ENCODE peak calls at places on chromosomes 2 and 18, in four cellular contexts. P, G, M and Y are unnamed samples.

GRCh38 chr2:234953116-234954031 is 1.6 kb downstream of the SH3BP4 start:
- DNase-seq in P (peak), G (no peak), M (no peak), Y (peak)

GRCh38 chr2:182668671-182669070 is 47.4 kb upstream of the DNAJC10 start:
- DNase-seq in P (no peak), G (peak), M (no peak), Y (peak)

GRCh38 chr2:38648107-38648761 is 17.7 kb upstream of the GALM start:
- DNase-seq in P (no peak), G (peak), M (no peak), Y (peak)

GRCh38 chr2:98569197-98569793 is 39.0 kb downstream of the COA5 start:
- DNase-seq in P (no peak), G (no peak), M (peak), Y (peak)

GRCh38 chr2:200943527-200944120 is 19.8 kb downstream of the ORC2 start:
- DNase-seq in P (no peak), G (no peak), M (no peak), Y (no peak)

GRCh38 chr2:219402665-219403515 is 15.2 kb upstream of the DNPEP start:
- DNase-seq in P (peak), G (peak), M (no peak), Y (peak)

GRCh38 chr18:755506-755905 is 43.1 kb upstream of the ENOSF1 start:
- DNase-seq in P (no peak), G (no peak), M (no peak), Y (no peak)

GRCh38 chr2:112482309-112483046 is 522 bp downstream of the TTL start:
- DNase-seq in P (peak), G (peak), M (peak), Y (peak)

GRCh38 chr2:18855027-18855426 is 265.7 kb upstream of the NT5C1B start:
- DNase-seq in P (peak), G (peak), M (no peak), Y (peak)
- TF ChIP-seq CTCF in P (peak), G (peak), M (peak), Y (peak)

GRCh38 chr2:231557571-231558217 is 27.4 kb upstream of the NMUR1 start:
- DNase-seq in P (peak), G (peak), M (peak), Y (peak)
- TF ChIP-seq CTCF in P (peak), G (peak), M (peak), Y (peak)

GRCh38 chr2:36812196-36812595 is 115.7 kb downstream of the VIT start:
- DNase-seq in P (no peak), G (no peak), M (no peak), Y (peak)
- TF ChIP-seq CTCF in P (peak), G (peak), M (no peak), Y (no peak)

GRCh38 chr2:238260879-238261278 is 21.0 kb upstream of the HES6 start:
- DNase-seq in P (no peak), G (no peak), M (no peak), Y (no peak)

GRCh38 chr2:238257786-238258700 is 18.2 kb upstream of the HES6 start:
- DNase-seq in P (no peak), G (no peak), M (no peak), Y (no peak)

GRCh38 chr2:238256594-238257104 is 16.8 kb upstream of the HES6 start:
- DNase-seq in P (peak), G (peak), M (peak), Y (peak)

GRCh38 chr2:238261718-238262375 is 22.0 kb upstream of the HES6 start:
- DNase-seq in P (no peak), G (no peak), M (no peak), Y (no peak)

DNA sequence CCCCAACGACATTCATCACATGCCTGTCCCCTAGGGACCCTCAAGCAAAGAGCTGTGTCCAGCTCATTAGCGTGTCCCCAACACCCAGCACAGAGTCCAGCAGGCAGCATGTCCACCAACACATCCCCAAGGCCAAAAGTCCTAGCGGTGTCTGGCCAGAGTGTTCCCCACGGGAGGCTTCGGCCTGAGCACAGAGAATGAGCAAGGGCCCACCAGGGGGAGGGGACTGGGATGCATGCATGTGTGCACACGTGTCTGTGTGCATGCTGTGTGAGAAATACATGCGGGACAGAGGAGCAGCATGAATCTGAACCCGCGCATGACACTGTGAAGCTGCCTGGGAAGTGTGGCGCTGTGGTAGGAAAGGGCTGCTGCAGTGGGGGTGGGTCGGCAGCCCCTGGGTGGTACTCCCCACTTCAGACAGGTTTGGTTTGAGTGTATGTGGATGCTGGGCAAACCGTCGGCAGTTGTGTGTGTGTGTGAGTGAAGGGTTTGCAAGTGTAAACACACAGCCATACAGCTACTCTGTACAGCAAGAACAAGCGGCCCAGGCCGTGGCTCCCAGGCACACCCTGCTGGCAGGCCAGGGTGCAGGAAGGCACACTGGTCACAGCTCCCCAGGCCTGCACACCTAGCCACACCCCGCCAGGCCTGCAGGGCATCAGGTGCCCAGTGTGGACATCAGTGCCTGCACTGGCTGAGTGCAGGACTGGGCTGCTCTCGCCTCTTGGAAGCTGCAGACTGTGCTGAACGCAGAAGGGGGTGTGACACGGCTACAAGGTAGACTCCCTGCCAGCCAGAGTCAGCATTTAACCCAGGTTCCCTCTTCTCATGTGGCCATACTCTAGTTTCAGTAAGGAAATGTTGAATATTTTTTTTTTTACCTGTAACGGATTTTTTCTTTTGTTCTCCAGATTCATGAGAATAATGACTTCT is 19.5 kb upstream of the HES6 start:
- DNase-seq in P (no peak), G (no peak), M (no peak), Y (peak)
- TF ChIP-seq CTCF in P (no peak), G (no peak), M (no peak), Y (no peak)

DNA sequence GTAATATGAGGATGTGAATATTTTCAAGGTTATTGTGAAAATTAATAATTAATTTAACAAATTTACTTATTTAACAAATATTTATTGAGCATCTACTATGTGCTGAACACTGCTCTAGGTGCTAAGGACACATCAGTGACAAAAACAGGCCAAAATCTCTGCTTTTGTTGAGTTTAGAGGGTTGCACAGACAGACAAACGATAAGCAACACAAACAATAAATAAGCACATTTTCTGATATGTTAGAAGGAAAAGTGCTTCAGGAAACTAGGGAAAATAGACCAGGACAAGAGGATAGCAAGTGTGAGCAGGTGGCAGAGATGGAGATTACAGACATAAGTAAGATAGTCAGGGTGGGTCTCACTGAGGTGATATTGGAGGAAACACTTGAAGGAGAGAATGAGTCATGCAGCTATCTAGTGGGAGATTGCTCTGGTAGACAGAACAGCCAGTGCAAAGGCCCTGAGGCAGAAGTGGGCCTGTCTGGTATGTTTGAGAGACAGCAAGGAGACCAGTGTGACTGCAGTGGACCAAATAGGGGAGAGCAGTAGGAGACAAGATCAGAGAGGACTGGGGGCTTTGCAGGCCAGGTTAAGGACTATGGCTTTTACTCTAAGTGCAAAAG is 38.3 kb downstream of the SFXN5 start:
- DNase-seq in P (no peak), G (no peak), M (no peak), Y (no peak)
- TF ChIP-seq CTCF in P (no peak), G (no peak), M (no peak), Y (no peak)

GRCh38 chr2:20422679-20423271 is 24.1 kb upstream of the RHOB start:
- DNase-seq in P (peak), G (peak), M (no peak), Y (peak)
- TF ChIP-seq CTCF in P (peak), G (peak), M (peak), Y (peak)

DNA sequence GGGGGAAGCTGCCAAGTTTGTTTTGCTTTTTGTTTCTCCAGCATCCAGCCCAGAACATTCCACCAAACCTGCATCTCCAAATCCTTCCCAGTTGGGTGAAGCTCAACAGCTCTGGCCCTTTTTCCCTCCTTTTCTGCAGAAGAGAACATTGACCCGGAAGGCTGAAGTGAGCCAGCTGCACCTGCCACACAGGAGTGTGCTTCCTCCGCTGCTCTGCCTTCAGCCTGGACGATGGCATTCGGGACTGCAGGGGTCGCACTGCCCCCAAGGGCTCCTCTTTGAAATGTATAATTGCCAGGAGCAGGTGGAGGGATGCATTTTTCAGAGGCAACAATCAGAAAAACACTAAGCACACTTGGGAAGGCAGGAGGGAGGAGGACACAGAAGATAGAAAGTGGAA is 41.8 kb downstream of the ST8SIA5 start:
- DNase-seq in P (no peak), G (no peak), M (no peak), Y (no peak)
- TF ChIP-seq CTCF in P (no peak), G (no peak), M (no peak), Y (no peak)

DNA sequence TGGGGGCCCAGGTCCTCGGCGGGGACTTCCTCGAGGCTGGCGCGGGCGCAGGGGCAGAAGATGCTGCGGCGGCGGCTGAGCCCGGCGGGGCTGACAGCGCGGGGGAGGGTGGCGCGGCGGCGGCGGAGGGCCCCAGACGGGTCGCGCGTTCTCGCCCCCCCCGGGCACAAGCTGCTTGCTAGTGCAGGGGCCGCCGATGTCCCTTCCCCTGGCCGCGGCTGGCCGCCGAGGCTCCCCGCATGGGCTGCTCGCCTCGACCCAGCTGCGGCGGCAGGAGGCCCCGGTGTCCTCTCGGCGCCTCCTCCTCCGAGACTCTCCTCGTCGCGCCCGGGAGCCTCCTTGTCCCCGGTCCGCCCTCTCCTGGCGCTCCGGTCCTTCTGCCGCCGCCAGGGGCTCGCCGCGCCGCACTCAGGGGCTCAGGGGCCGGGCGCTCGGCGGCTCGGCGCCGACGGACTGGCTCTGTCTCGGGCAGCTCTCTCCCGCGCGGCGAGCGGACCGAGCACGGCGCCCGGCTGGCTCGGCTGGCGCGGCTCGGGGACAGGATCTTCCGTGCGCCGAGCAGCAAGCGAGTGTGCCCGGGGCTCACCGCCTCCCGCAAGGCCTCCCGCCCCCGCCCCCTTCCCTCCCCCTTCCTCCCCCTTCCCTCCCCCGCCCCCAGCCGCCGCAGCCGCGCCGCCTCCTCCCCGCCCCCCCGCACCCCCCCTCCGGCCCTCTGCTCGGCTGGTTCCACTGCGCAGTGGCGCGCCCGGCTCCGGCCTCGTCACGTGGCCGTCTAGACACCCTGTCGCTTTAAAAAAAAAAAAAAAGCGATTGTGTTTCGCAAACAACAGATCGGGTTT is 902 bp upstream of the SMAD7 start:
- DNase-seq in P (peak), G (peak), M (peak), Y (peak)
- TF ChIP-seq CTCF in P (no peak), G (peak), M (peak), Y (peak)

DNA sequence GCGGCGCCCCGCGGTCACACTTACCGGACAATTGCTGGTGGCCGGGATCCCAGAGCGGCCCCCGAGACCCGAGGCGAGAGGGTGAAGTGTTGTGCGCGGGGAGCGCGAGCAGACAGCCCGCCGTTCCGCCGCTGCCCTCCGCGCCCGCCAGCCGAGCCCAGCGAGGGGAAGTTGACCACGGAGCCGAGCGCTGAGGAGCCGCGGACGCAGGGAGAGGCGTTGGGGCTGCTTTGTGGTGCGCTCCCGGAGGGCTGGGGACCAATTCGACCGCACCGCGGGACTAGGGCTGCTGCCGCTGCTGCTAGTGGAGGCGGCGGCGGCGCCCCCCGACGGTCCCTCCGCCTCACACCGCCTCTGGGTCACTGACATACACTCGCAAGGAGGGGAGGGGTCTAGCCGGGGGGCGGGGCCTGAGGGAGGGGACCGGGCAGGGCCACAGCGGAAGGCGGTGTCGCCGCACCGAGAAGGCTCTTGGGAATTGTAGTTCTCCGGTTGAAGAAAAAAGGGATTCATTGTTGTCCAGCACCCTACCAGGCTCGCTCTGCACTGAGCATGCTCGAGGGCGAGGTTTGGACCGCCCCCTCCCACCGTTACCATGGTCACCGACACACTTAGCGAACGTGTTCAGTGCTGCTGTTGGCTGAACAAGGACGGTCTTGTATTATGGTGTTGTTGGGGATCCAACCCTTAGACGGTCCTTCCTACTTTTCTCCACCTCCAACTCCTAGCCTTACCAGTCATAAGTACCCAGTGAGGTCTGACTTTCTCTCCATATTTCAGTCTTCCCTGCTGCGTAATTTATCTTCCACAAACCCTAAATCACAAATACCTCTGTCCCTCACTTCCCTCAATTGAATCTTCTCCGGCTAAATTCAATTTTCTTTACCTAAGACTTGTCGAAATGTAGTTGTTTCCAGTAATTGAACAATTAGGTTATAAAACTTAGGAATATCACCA is at the start of gene PELI1:
- DNase-seq in P (peak), G (peak), M (peak), Y (peak)
- TF ChIP-seq CTCF in P (peak), G (peak), M (peak), Y (peak)

GRCh38 chr2:72893594-72894319 is 6.5 kb downstream of the SPR start:
- DNase-seq in P (peak), G (peak), M (peak), Y (peak)
- TF ChIP-seq CTCF in P (peak), G (peak), M (peak), Y (peak)